ENCODE peak calls at places on chromosomes 12 and 14, in seven cellular contexts. S is HFF-Myc, F is suprapubic skin, X is GM23248, D is colonic mucosa, Y is neural progenitor cell, R is upper lobe of right lung. B is an unnamed sample.

GRCh38 chr14:60183724-60184596 is 18.8 kb upstream of the DHRS7 start:
- DNase-seq in S (no peak), F (no peak), X (peak; percentile 81), D (no peak), Y (peak; percentile 87), R (no peak), B (no peak)

GRCh38 chr14:96089401-96089800 is 50.2 kb downstream of the C14orf132 start:
- DNase-seq in S (no peak), F (no peak), X (no peak), D (no peak), Y (no peak), R (no peak), B (no peak)

GRCh38 chr14:91229743-91230200 is 14.7 kb downstream of the GPR68 start:
- DNase-seq in S (no peak), F (no peak), X (peak; percentile 66), D (no peak), Y (no peak), R (no peak), B (no peak)

GRCh38 chr14:61338457-61338856 is 17.1 kb downstream of the PRKCH start:
- DNase-seq in S (no peak), F (no peak), X (no peak), D (no peak), Y (no peak), R (no peak), B (no peak)

GRCh38 chr12:27338473-27338872 is 5.8 kb downstream of the BMAL2 start:
- DNase-seq in S (no peak), F (no peak), X (no peak), D (no peak), Y (no peak), R (no peak), B (no peak)

GRCh38 chr12:47238665-47239064 is 158.9 kb upstream of the AMIGO2 start:
- DNase-seq in S (no peak), F (no peak), X (peak; percentile 43), D (no peak), Y (no peak), R (no peak), B (no peak)

GRCh38 chr14:21498540-21499526 is 12.3 kb downstream of the METTL3 start:
- DNase-seq in S (peak; percentile 32), F (no peak), X (peak; percentile 80), D (no peak), Y (peak; percentile 85), R (no peak), B (no peak)

GRCh38 chr14:61553730-61554641 is 141.3 kb upstream of the HIF1A start:
- DNase-seq in S (peak; percentile 66), F (no peak), X (peak; percentile 98), D (no peak), Y (peak; percentile 67), R (no peak), B (no peak)

GRCh38 chr12:116861331-116861730 is 19.9 kb downstream of the HRK start:
- DNase-seq in S (peak; percentile 43), F (no peak), X (peak; percentile 78), D (no peak), Y (peak; percentile 34), R (no peak), B (no peak)

GRCh38 chr12:72207756-72208155 is 64.4 kb upstream of the TRHDE start:
- DNase-seq in S (no peak), F (no peak), X (no peak), D (no peak), Y (no peak), R (no peak), B (no peak)

GRCh38 chr14:64680013-64680674 is 24.1 kb upstream of the PLEKHG3 start:
- DNase-seq in S (no peak), F (no peak), X (peak; percentile 74), D (no peak), Y (no peak), R (no peak), B (no peak)

GRCh38 chr14:23056257-23056955 is 914 bp downstream of the CDH24 start:
- DNase-seq in S (no peak), F (no peak), X (peak; percentile 81), D (peak; percentile 78), Y (peak; percentile 87), R (peak; percentile 81), B (peak; percentile 74)

GRCh38 chr12:117457189-117457588 is 95.8 kb upstream of the NOS1 start:
- DNase-seq in S (no peak), F (no peak), X (no peak), D (no peak), Y (no peak), R (no peak), B (no peak)

GRCh38 chr12:124865728-124866127 is 2.1 kb upstream of the SCARB1 start:
- DNase-seq in S (no peak), F (no peak), X (no peak), D (no peak), Y (no peak), R (no peak), B (no peak)

GRCh38 chr14:73633115-73633514 is 11.7 kb upstream of the DNAL1 start:
- DNase-seq in S (no peak), F (no peak), X (no peak), D (no peak), Y (no peak), R (peak; percentile 67), B (peak; percentile 55)
- H3K4me3 ChIP-seq in S (no peak overlapping the region), F (peak overlapping the region; percentile 62), X (peak overlapping the region; percentile 70), D (peak overlapping the region; percentile 61), Y (no peak overlapping the region), R (peak overlapping the region; percentile 59), B (peak overlapping the region; percentile 67)

GRCh38 chr14:92512807-92513203 is 776 bp upstream of the RIN3 start:
- DNase-seq in S (no peak), F (no peak), X (no peak), D (no peak), Y (no peak), R (no peak), B (no peak)
- H3K4me3 ChIP-seq in S (peak overlapping the region; percentile 66), F (peak overlapping the region; percentile 79), X (peak overlapping the region; percentile 84), D (peak overlapping the region; percentile 84), Y (peak overlapping the region; percentile 63), R (peak overlapping the region; percentile 81), B (peak overlapping the region; percentile 76)

GRCh38 chr14:34359423-34360120 is 102.5 kb downstream of the SPTSSA start:
- DNase-seq in S (no peak), F (no peak), X (no peak), D (peak; percentile 41), Y (peak; percentile 5), R (no peak), B (no peak)

GRCh38 chr14:34364201-34364600 is 97.8 kb downstream of the SPTSSA start:
- DNase-seq in S (no peak), F (no peak), X (no peak), D (no peak), Y (no peak), R (no peak), B (no peak)

GRCh38 chr14:34362625-34363251 is 99.3 kb downstream of the SPTSSA start:
- DNase-seq in S (no peak), F (no peak), X (peak; percentile 71), D (no peak), Y (no peak), R (no peak), B (no peak)

GRCh38 chr14:34363733-34364134 is 98.3 kb downstream of the SPTSSA start:
- DNase-seq in S (no peak), F (no peak), X (peak; percentile 48), D (no peak), Y (no peak), R (peak; percentile 69), B (no peak)

DNA sequence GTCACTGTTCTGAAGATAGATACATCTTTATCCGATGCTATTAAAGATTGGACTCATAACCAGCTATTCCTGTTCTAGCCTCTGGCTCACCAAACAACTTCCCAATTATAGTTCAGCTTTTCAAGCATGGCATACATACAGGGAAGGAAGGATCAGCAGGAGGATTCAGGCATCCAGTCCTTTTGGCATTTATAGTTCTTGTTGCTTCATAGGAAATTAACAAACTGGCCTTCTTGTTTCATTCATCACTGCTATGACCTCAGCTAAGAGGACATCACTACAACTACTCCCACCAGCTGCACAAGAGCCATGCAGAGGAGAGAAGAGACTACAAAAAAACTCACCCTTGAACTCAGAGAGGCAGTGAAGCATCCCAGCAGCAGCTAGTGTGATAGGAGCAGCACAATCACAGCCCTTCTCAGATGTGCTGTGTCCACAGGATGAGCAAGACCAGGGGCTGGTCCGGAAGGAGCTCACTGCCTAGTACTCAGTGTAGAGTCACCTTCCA is 100.5 kb downstream of the SPTSSA start:
- DNase-seq in S (no peak), F (no peak), X (peak; percentile 70), D (no peak), Y (no peak), R (no peak), B (no peak)
- H3K4me3 ChIP-seq in S (no peak overlapping the region), F (no peak overlapping the region), X (no peak overlapping the region), D (no peak overlapping the region), Y (no peak overlapping the region), R (no peak overlapping the region), B (no peak overlapping the region)

DNA sequence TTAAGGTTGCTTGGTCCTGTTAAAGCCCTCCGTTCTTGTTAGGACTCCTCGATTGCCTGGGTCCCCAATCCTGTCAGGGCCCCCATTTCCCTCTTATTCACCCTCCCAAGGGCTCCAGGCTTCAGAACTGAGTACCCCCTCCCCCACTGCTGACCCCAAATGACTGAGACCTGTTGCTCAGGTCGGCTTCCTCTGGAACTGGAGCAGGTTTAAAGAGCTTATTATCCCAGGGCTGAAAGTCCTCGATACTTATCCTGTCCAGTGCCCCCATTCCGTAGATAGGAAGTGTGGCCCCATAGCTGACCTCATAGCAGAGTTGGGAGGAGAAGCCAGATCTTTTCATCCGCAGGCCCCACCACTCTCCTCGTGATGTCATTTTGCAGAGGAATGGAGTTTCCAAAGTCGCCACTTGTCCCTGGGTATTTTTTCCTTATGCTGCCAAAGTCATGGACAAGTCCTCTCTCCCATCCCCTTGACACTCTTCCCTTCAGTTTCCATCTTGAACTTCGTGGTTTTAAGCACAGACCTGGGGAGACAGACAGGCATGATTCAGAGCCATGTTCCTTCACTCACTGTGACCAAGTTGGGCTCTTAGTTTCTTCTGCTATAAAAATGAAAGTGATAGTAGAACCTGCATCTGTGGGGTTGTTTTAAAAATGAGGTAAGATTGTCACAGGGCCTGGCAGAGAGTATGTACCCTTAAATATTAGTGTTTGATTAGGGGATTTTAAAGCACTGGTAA is 1.2 kb downstream of the USP30 start:
- DNase-seq in S (no peak), F (no peak), X (peak; percentile 19), D (peak; percentile 34), Y (peak; percentile 23), R (no peak), B (no peak)
- H3K4me3 ChIP-seq in S (peak overlapping the region; percentile 73), F (peak overlapping the region; percentile 87), X (peak overlapping the region; percentile 92), D (peak overlapping the region; percentile 74), Y (peak overlapping the region; percentile 84), R (peak overlapping the region; percentile 98), B (peak overlapping the region; percentile 100)

GRCh38 chr14:40618225-40618898 is 988.3 kb upstream of the LRFN5 start:
- DNase-seq in S (no peak), F (no peak), X (no peak), D (no peak), Y (no peak), R (no peak), B (no peak)

DNA sequence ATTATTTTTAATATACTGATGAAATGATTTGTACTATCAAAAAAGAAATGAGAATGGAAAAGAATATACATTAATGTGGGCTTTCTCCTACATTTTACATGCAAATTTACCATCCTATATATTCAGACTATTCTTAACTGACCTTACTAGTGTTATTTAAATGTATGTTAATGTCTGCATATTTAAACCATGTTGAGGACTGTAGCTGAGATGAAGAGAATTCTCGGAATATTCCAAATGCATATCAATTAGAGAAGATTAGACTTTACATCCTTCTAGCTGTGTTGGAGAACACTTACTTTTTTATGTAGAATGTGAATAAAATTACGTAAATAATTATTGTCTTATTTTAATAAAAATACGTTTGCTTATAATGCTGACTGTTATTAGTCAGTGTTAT is 990.1 kb upstream of the LRFN5 start:
- DNase-seq in S (no peak), F (no peak), X (no peak), D (no peak), Y (no peak), R (no peak), B (no peak)
- H3K4me3 ChIP-seq in S (no peak overlapping the region), F (no peak overlapping the region), X (no peak overlapping the region), D (no peak overlapping the region), Y (no peak overlapping the region), R (no peak overlapping the region), B (no peak overlapping the region)